ENCODE peak calls at places on chromosome 3, in ten cellular contexts. One of them, this sample, is unnamed.

GRCh38 chr3:16842710-16843270 is 42.0 kb upstream of the PLCL2 start:
- DNase-seq in thoracic aorta: no peak
- DNase-seq in CD8-positive, alpha-beta memory T cell: no peak
- DNase-seq in brain microvascular endothelial cell: no peak
- DNase-seq in posterior cingulate gyrus: no peak
- DNase-seq in T-cell: peak
- DNase-seq in adrenal gland: no peak
- DNase-seq in activated T-helper 1 cell treated with anti-CD3 and anti-CD28 coated beads, Interleukin-2, amount 50 U/mL, for 16 hours: no peak
- DNase-seq in EL: no peak
- DNase-seq in upper lobe of left lung: no peak
- DNase-seq in this sample: no peak

GRCh38 chr3:141994856-141995255 is 118.4 kb downstream of the ATP1B3 start:
- DNase-seq in brain microvascular endothelial cell: no peak
- DNase-seq in upper lobe of left lung: no peak
- DNase-seq in thoracic aorta: no peak
- DNase-seq in CD8-positive, alpha-beta memory T cell: no peak
- DNase-seq in posterior cingulate gyrus: no peak
- DNase-seq in EL: no peak
- DNase-seq in T-cell: no peak
- DNase-seq in activated T-helper 1 cell treated with anti-CD3 and anti-CD28 coated beads, Interleukin-2, amount 50 U/mL, for 16 hours: no peak
- DNase-seq in adrenal gland: no peak
- DNase-seq in this sample: no peak

GRCh38 chr3:179020112-179020511 is 51.5 kb downstream of the ZMAT3 start:
- DNase-seq in brain microvascular endothelial cell: no peak
- DNase-seq in adrenal gland: peak
- DNase-seq in CD8-positive, alpha-beta memory T cell: no peak
- DNase-seq in activated T-helper 1 cell treated with anti-CD3 and anti-CD28 coated beads, Interleukin-2, amount 50 U/mL, for 16 hours: no peak
- DNase-seq in posterior cingulate gyrus: no peak
- DNase-seq in EL: no peak
- DNase-seq in upper lobe of left lung: no peak
- DNase-seq in T-cell: no peak
- DNase-seq in thoracic aorta: no peak
- DNase-seq in this sample: no peak

GRCh38 chr3:48989126-48989795 is 780 bp upstream of the P4HTM start:
- DNase-seq in CD8-positive, alpha-beta memory T cell: no peak
- DNase-seq in upper lobe of left lung: no peak
- DNase-seq in EL: no peak
- DNase-seq in T-cell: no peak
- DNase-seq in brain microvascular endothelial cell: no peak
- DNase-seq in adrenal gland: peak
- DNase-seq in thoracic aorta: no peak
- DNase-seq in activated T-helper 1 cell treated with anti-CD3 and anti-CD28 coated beads, Interleukin-2, amount 50 U/mL, for 16 hours: no peak
- DNase-seq in posterior cingulate gyrus: no peak
- DNase-seq in this sample: no peak

GRCh38 chr3:186640473-186640818 is 247 bp downstream of the FETUB start:
- DNase-seq in CD8-positive, alpha-beta memory T cell: no peak
- DNase-seq in adrenal gland: no peak
- DNase-seq in posterior cingulate gyrus: peak
- DNase-seq in upper lobe of left lung: no peak
- DNase-seq in EL: peak
- DNase-seq in brain microvascular endothelial cell: peak
- DNase-seq in T-cell: no peak
- DNase-seq in thoracic aorta: peak
- DNase-seq in activated T-helper 1 cell treated with anti-CD3 and anti-CD28 coated beads, Interleukin-2, amount 50 U/mL, for 16 hours: no peak
- DNase-seq in this sample: no peak

GRCh38 chr3:67113802-67114407 is 115.8 kb downstream of the KBTBD8 start:
- DNase-seq in EL: peak
- DNase-seq in activated T-helper 1 cell treated with anti-CD3 and anti-CD28 coated beads, Interleukin-2, amount 50 U/mL, for 16 hours: peak
- DNase-seq in posterior cingulate gyrus: peak
- DNase-seq in CD8-positive, alpha-beta memory T cell: peak
- DNase-seq in T-cell: peak
- DNase-seq in upper lobe of left lung: peak
- DNase-seq in brain microvascular endothelial cell: peak
- DNase-seq in adrenal gland: peak
- DNase-seq in thoracic aorta: peak
- DNase-seq in this sample: peak

GRCh38 chr3:88112329-88112728 is 37.4 kb upstream of the C3orf38 start:
- DNase-seq in T-cell: no peak
- DNase-seq in posterior cingulate gyrus: no peak
- DNase-seq in CD8-positive, alpha-beta memory T cell: no peak
- DNase-seq in activated T-helper 1 cell treated with anti-CD3 and anti-CD28 coated beads, Interleukin-2, amount 50 U/mL, for 16 hours: no peak
- DNase-seq in upper lobe of left lung: no peak
- DNase-seq in brain microvascular endothelial cell: no peak
- DNase-seq in adrenal gland: no peak
- DNase-seq in EL: no peak
- DNase-seq in thoracic aorta: no peak
- DNase-seq in this sample: no peak

GRCh38 chr3:123432832-123433523 is 15.9 kb downstream of the ADCY5 start:
- DNase-seq in EL: no peak
- DNase-seq in upper lobe of left lung: no peak
- DNase-seq in adrenal gland: no peak
- DNase-seq in T-cell: no peak
- DNase-seq in posterior cingulate gyrus: no peak
- DNase-seq in activated T-helper 1 cell treated with anti-CD3 and anti-CD28 coated beads, Interleukin-2, amount 50 U/mL, for 16 hours: no peak
- DNase-seq in thoracic aorta: no peak
- DNase-seq in CD8-positive, alpha-beta memory T cell: no peak
- DNase-seq in brain microvascular endothelial cell: no peak
- DNase-seq in this sample: no peak

GRCh38 chr3:102299125-102299877 is 135.5 kb upstream of the ZPLD1 start:
- DNase-seq in activated T-helper 1 cell treated with anti-CD3 and anti-CD28 coated beads, Interleukin-2, amount 50 U/mL, for 16 hours: no peak
- DNase-seq in upper lobe of left lung: no peak
- DNase-seq in EL: no peak
- DNase-seq in adrenal gland: no peak
- DNase-seq in posterior cingulate gyrus: no peak
- DNase-seq in brain microvascular endothelial cell: no peak
- DNase-seq in T-cell: no peak
- DNase-seq in thoracic aorta: no peak
- DNase-seq in CD8-positive, alpha-beta memory T cell: no peak
- DNase-seq in this sample: no peak

GRCh38 chr3:127065561-127066270 is 82.8 kb downstream of the PLXNA1 start:
- DNase-seq in CD8-positive, alpha-beta memory T cell: peak
- DNase-seq in thoracic aorta: no peak
- DNase-seq in upper lobe of left lung: no peak
- DNase-seq in brain microvascular endothelial cell: no peak
- DNase-seq in adrenal gland: no peak
- DNase-seq in posterior cingulate gyrus: no peak
- DNase-seq in EL: no peak
- DNase-seq in activated T-helper 1 cell treated with anti-CD3 and anti-CD28 coated beads, Interleukin-2, amount 50 U/mL, for 16 hours: no peak
- DNase-seq in T-cell: no peak
- DNase-seq in this sample: no peak